ENCODE peak calls at places on chromosomes 11 and 22, in ten cellular contexts. One of them, this sample, is unnamed.

GRCh38 chr11:30016588-30017363 is at the start of gene KCNA4:
- DNase-seq in MCF 10A: no peak
- DNase-seq in dermis blood vessel endothelial cell: no peak
- DNase-seq in colonic mucosa: no peak
- DNase-seq in foreskin melanocyte: peak
- DNase-seq in ACHN: no peak
- DNase-seq in GM18507: no peak
- DNase-seq in stimulated activated CD4-positive, alpha-beta T cell treated with anti-CD3 and anti-CD28 coated beads, Interleukin-4, amount 100 ng/mL, for 48 hours: peak
- DNase-seq in Calu3: no peak
- DNase-seq in NCI-H2029: no peak
- DNase-seq in this sample: no peak

GRCh38 chr22:20093437-20093836 is 13.4 kb downstream of the DGCR8 start:
- DNase-seq in GM18507: no peak
- DNase-seq in Calu3: no peak
- DNase-seq in dermis blood vessel endothelial cell: no peak
- DNase-seq in foreskin melanocyte: no peak
- DNase-seq in colonic mucosa: no peak
- DNase-seq in stimulated activated CD4-positive, alpha-beta T cell treated with anti-CD3 and anti-CD28 coated beads, Interleukin-4, amount 100 ng/mL, for 48 hours: no peak
- DNase-seq in MCF 10A: no peak
- DNase-seq in ACHN: no peak
- DNase-seq in NCI-H2029: no peak
- DNase-seq in this sample: no peak

GRCh38 chr11:132054822-132055221 is 684.4 kb downstream of the NTM start:
- DNase-seq in stimulated activated CD4-positive, alpha-beta T cell treated with anti-CD3 and anti-CD28 coated beads, Interleukin-4, amount 100 ng/mL, for 48 hours: no peak
- DNase-seq in foreskin melanocyte: no peak
- DNase-seq in dermis blood vessel endothelial cell: no peak
- DNase-seq in Calu3: no peak
- DNase-seq in ACHN: peak
- DNase-seq in NCI-H2029: no peak
- DNase-seq in colonic mucosa: no peak
- DNase-seq in MCF 10A: no peak
- DNase-seq in GM18507: no peak
- DNase-seq in this sample: no peak

GRCh38 chr11:73308963-73309960 is 1.2 kb downstream of the ARHGEF17 start:
- DNase-seq in ACHN: peak
- DNase-seq in dermis blood vessel endothelial cell: peak
- DNase-seq in Calu3: peak
- DNase-seq in MCF 10A: peak
- DNase-seq in foreskin melanocyte: peak
- DNase-seq in GM18507: no peak
- DNase-seq in colonic mucosa: peak
- DNase-seq in stimulated activated CD4-positive, alpha-beta T cell treated with anti-CD3 and anti-CD28 coated beads, Interleukin-4, amount 100 ng/mL, for 48 hours: no peak
- DNase-seq in NCI-H2029: peak
- DNase-seq in this sample: peak

GRCh38 chr11:3786781-3787428 is 10.4 kb downstream of the NUP98 start:
- DNase-seq in Calu3: no peak
- DNase-seq in dermis blood vessel endothelial cell: peak
- DNase-seq in ACHN: no peak
- DNase-seq in stimulated activated CD4-positive, alpha-beta T cell treated with anti-CD3 and anti-CD28 coated beads, Interleukin-4, amount 100 ng/mL, for 48 hours: no peak
- DNase-seq in NCI-H2029: no peak
- DNase-seq in GM18507: no peak
- DNase-seq in colonic mucosa: no peak
- DNase-seq in MCF 10A: no peak
- DNase-seq in foreskin melanocyte: peak
- DNase-seq in this sample: no peak

GRCh38 chr11:83124631-83125424 is 32.1 kb upstream of the PCF11 start:
- DNase-seq in NCI-H2029: no peak
- DNase-seq in dermis blood vessel endothelial cell: peak
- DNase-seq in colonic mucosa: no peak
- DNase-seq in foreskin melanocyte: no peak
- DNase-seq in ACHN: no peak
- DNase-seq in Calu3: no peak
- DNase-seq in stimulated activated CD4-positive, alpha-beta T cell treated with anti-CD3 and anti-CD28 coated beads, Interleukin-4, amount 100 ng/mL, for 48 hours: no peak
- DNase-seq in GM18507: no peak
- DNase-seq in MCF 10A: no peak
- DNase-seq in this sample: peak

GRCh38 chr11:64810891-64811272 is 531 bp upstream of the MEN1 start:
- DNase-seq in colonic mucosa: peak
- DNase-seq in stimulated activated CD4-positive, alpha-beta T cell treated with anti-CD3 and anti-CD28 coated beads, Interleukin-4, amount 100 ng/mL, for 48 hours: peak
- DNase-seq in foreskin melanocyte: no peak
- DNase-seq in MCF 10A: no peak
- DNase-seq in dermis blood vessel endothelial cell: no peak
- DNase-seq in Calu3: no peak
- DNase-seq in GM18507: no peak
- DNase-seq in NCI-H2029: peak
- DNase-seq in ACHN: no peak
- DNase-seq in this sample: no peak

GRCh38 chr11:121864660-121865059 is 251.4 kb downstream of the BLID start:
- DNase-seq in NCI-H2029: no peak
- DNase-seq in colonic mucosa: no peak
- DNase-seq in ACHN: no peak
- DNase-seq in stimulated activated CD4-positive, alpha-beta T cell treated with anti-CD3 and anti-CD28 coated beads, Interleukin-4, amount 100 ng/mL, for 48 hours: no peak
- DNase-seq in GM18507: no peak
- DNase-seq in Calu3: no peak
- DNase-seq in foreskin melanocyte: no peak
- DNase-seq in MCF 10A: no peak
- DNase-seq in dermis blood vessel endothelial cell: no peak
- DNase-seq in this sample: no peak

GRCh38 chr11:66015094-66015881 is 3.5 kb downstream of the CST6 start:
- DNase-seq in Calu3: peak
- DNase-seq in dermis blood vessel endothelial cell: peak
- DNase-seq in foreskin melanocyte: no peak
- DNase-seq in ACHN: peak
- DNase-seq in MCF 10A: peak
- DNase-seq in stimulated activated CD4-positive, alpha-beta T cell treated with anti-CD3 and anti-CD28 coated beads, Interleukin-4, amount 100 ng/mL, for 48 hours: no peak
- DNase-seq in GM18507: no peak
- DNase-seq in colonic mucosa: no peak
- DNase-seq in NCI-H2029: no peak
- DNase-seq in this sample: no peak

GRCh38 chr11:77188912-77189491 is 61.0 kb downstream of the MYO7A start:
- DNase-seq in ACHN: no peak
- DNase-seq in MCF 10A: no peak
- DNase-seq in NCI-H2029: peak
- DNase-seq in colonic mucosa: peak
- DNase-seq in Calu3: no peak
- DNase-seq in dermis blood vessel endothelial cell: no peak
- DNase-seq in stimulated activated CD4-positive, alpha-beta T cell treated with anti-CD3 and anti-CD28 coated beads, Interleukin-4, amount 100 ng/mL, for 48 hours: no peak
- DNase-seq in foreskin melanocyte: no peak
- DNase-seq in GM18507: no peak
- DNase-seq in this sample: peak

GRCh38 chr11:110907629-110908028 is 195.4 kb upstream of the ARHGAP20 start:
- DNase-seq in Calu3: peak
- DNase-seq in stimulated activated CD4-positive, alpha-beta T cell treated with anti-CD3 and anti-CD28 coated beads, Interleukin-4, amount 100 ng/mL, for 48 hours: no peak
- DNase-seq in dermis blood vessel endothelial cell: no peak
- DNase-seq in NCI-H2029: peak
- DNase-seq in GM18507: no peak
- DNase-seq in MCF 10A: peak
- DNase-seq in foreskin melanocyte: no peak
- DNase-seq in ACHN: peak
- DNase-seq in colonic mucosa: peak
- DNase-seq in this sample: peak

GRCh38 chr22:37764622-37765021 is 43.1 kb upstream of the GCAT start:
- DNase-seq in dermis blood vessel endothelial cell: no peak
- DNase-seq in Calu3: no peak
- DNase-seq in MCF 10A: no peak
- DNase-seq in colonic mucosa: no peak
- DNase-seq in GM18507: no peak
- DNase-seq in NCI-H2029: no peak
- DNase-seq in foreskin melanocyte: no peak
- DNase-seq in stimulated activated CD4-positive, alpha-beta T cell treated with anti-CD3 and anti-CD28 coated beads, Interleukin-4, amount 100 ng/mL, for 48 hours: no peak
- DNase-seq in ACHN: no peak
- DNase-seq in this sample: no peak

GRCh38 chr11:122524532-122524882 is 131.0 kb upstream of the UBASH3B start:
- DNase-seq in foreskin melanocyte: no peak
- DNase-seq in dermis blood vessel endothelial cell: no peak
- DNase-seq in GM18507: no peak
- DNase-seq in colonic mucosa: no peak
- DNase-seq in MCF 10A: no peak
- DNase-seq in Calu3: no peak
- DNase-seq in NCI-H2029: no peak
- DNase-seq in stimulated activated CD4-positive, alpha-beta T cell treated with anti-CD3 and anti-CD28 coated beads, Interleukin-4, amount 100 ng/mL, for 48 hours: no peak
- DNase-seq in ACHN: no peak
- DNase-seq in this sample: no peak

GRCh38 chr22:40878937-40879336 is 17.0 kb upstream of the DNAJB7 start:
- DNase-seq in ACHN: no peak
- DNase-seq in dermis blood vessel endothelial cell: no peak
- DNase-seq in stimulated activated CD4-positive, alpha-beta T cell treated with anti-CD3 and anti-CD28 coated beads, Interleukin-4, amount 100 ng/mL, for 48 hours: no peak
- DNase-seq in colonic mucosa: no peak
- DNase-seq in GM18507: no peak
- DNase-seq in foreskin melanocyte: no peak
- DNase-seq in NCI-H2029: no peak
- DNase-seq in MCF 10A: no peak
- DNase-seq in Calu3: no peak
- DNase-seq in this sample: no peak

GRCh38 chr11:7571640-7572000 is 57.8 kb downstream of the PPFIBP2 start:
- DNase-seq in MCF 10A: peak
- DNase-seq in colonic mucosa: peak
- DNase-seq in stimulated activated CD4-positive, alpha-beta T cell treated with anti-CD3 and anti-CD28 coated beads, Interleukin-4, amount 100 ng/mL, for 48 hours: no peak
- DNase-seq in ACHN: peak
- DNase-seq in dermis blood vessel endothelial cell: peak
- DNase-seq in foreskin melanocyte: peak
- DNase-seq in Calu3: peak
- DNase-seq in NCI-H2029: peak
- DNase-seq in GM18507: no peak
- DNase-seq in this sample: peak

GRCh38 chr22:45948081-45948648 is 28.8 kb downstream of the WNT7B start:
- DNase-seq in colonic mucosa: no peak
- DNase-seq in ACHN: no peak
- DNase-seq in stimulated activated CD4-positive, alpha-beta T cell treated with anti-CD3 and anti-CD28 coated beads, Interleukin-4, amount 100 ng/mL, for 48 hours: no peak
- DNase-seq in GM18507: no peak
- DNase-seq in dermis blood vessel endothelial cell: no peak
- DNase-seq in Calu3: no peak
- DNase-seq in foreskin melanocyte: no peak
- DNase-seq in MCF 10A: no peak
- DNase-seq in NCI-H2029: no peak
- DNase-seq in this sample: no peak

GRCh38 chr22:28798810-28799124 is 1.6 kb downstream of the XBP1 start:
- DNase-seq in colonic mucosa: no peak
- DNase-seq in MCF 10A: no peak
- DNase-seq in ACHN: no peak
- DNase-seq in NCI-H2029: no peak
- DNase-seq in dermis blood vessel endothelial cell: no peak
- DNase-seq in GM18507: no peak
- DNase-seq in foreskin melanocyte: no peak
- DNase-seq in stimulated activated CD4-positive, alpha-beta T cell treated with anti-CD3 and anti-CD28 coated beads, Interleukin-4, amount 100 ng/mL, for 48 hours: no peak
- DNase-seq in Calu3: no peak
- DNase-seq in this sample: no peak

GRCh38 chr11:106101797-106102196 is 24.3 kb downstream of the AASDHPPT start:
- DNase-seq in NCI-H2029: no peak
- DNase-seq in GM18507: no peak
- DNase-seq in MCF 10A: peak
- DNase-seq in stimulated activated CD4-positive, alpha-beta T cell treated with anti-CD3 and anti-CD28 coated beads, Interleukin-4, amount 100 ng/mL, for 48 hours: no peak
- DNase-seq in dermis blood vessel endothelial cell: peak
- DNase-seq in colonic mucosa: no peak
- DNase-seq in foreskin melanocyte: no peak
- DNase-seq in Calu3: no peak
- DNase-seq in ACHN: no peak
- DNase-seq in this sample: no peak

GRCh38 chr11:33857924-33858323 is 34.0 kb downstream of the LMO2 start:
- DNase-seq in Calu3: peak
- DNase-seq in ACHN: peak
- DNase-seq in foreskin melanocyte: peak
- DNase-seq in MCF 10A: peak
- DNase-seq in colonic mucosa: peak
- DNase-seq in dermis blood vessel endothelial cell: peak
- DNase-seq in GM18507: peak
- DNase-seq in stimulated activated CD4-positive, alpha-beta T cell treated with anti-CD3 and anti-CD28 coated beads, Interleukin-4, amount 100 ng/mL, for 48 hours: peak
- DNase-seq in NCI-H2029: peak
- DNase-seq in this sample: peak

GRCh38 chr11:118537409-118537980 is 6.5 kb downstream of the TMEM25 start:
- DNase-seq in foreskin melanocyte: no peak
- DNase-seq in MCF 10A: no peak
- DNase-seq in colonic mucosa: no peak
- DNase-seq in Calu3: no peak
- DNase-seq in ACHN: no peak
- DNase-seq in NCI-H2029: no peak
- DNase-seq in dermis blood vessel endothelial cell: peak
- DNase-seq in stimulated activated CD4-positive, alpha-beta T cell treated with anti-CD3 and anti-CD28 coated beads, Interleukin-4, amount 100 ng/mL, for 48 hours: no peak
- DNase-seq in GM18507: no peak
- DNase-seq in this sample: no peak

GRCh38 chr11:7830740-7831139 is 34.0 kb upstream of the OR5P2 start:
- DNase-seq in Calu3: no peak
- DNase-seq in ACHN: no peak
- DNase-seq in GM18507: no peak
- DNase-seq in colonic mucosa: no peak
- DNase-seq in NCI-H2029: no peak
- DNase-seq in stimulated activated CD4-positive, alpha-beta T cell treated with anti-CD3 and anti-CD28 coated beads, Interleukin-4, amount 100 ng/mL, for 48 hours: no peak
- DNase-seq in foreskin melanocyte: no peak
- DNase-seq in MCF 10A: no peak
- DNase-seq in dermis blood vessel endothelial cell: no peak
- DNase-seq in this sample: no peak

GRCh38 chr11:106925245-106925644 is 93.0 kb downstream of the GUCY1A2 start:
- DNase-seq in NCI-H2029: no peak
- DNase-seq in Calu3: no peak
- DNase-seq in colonic mucosa: no peak
- DNase-seq in dermis blood vessel endothelial cell: no peak
- DNase-seq in foreskin melanocyte: no peak
- DNase-seq in GM18507: no peak
- DNase-seq in stimulated activated CD4-positive, alpha-beta T cell treated with anti-CD3 and anti-CD28 coated beads, Interleukin-4, amount 100 ng/mL, for 48 hours: no peak
- DNase-seq in ACHN: no peak
- DNase-seq in MCF 10A: no peak
- DNase-seq in this sample: no peak

GRCh38 chr11:102448869-102449224 is 3.7 kb downstream of the TMEM123 start:
- DNase-seq in Calu3: no peak
- DNase-seq in foreskin melanocyte: no peak
- DNase-seq in ACHN: no peak
- DNase-seq in GM18507: no peak
- DNase-seq in dermis blood vessel endothelial cell: peak
- DNase-seq in MCF 10A: no peak
- DNase-seq in colonic mucosa: no peak
- DNase-seq in NCI-H2029: no peak
- DNase-seq in stimulated activated CD4-positive, alpha-beta T cell treated with anti-CD3 and anti-CD28 coated beads, Interleukin-4, amount 100 ng/mL, for 48 hours: no peak
- DNase-seq in this sample: no peak

GRCh38 chr11:101466352-101466751 is 117.5 kb downstream of the TRPC6 start:
- DNase-seq in Calu3: no peak
- DNase-seq in NCI-H2029: no peak
- DNase-seq in foreskin melanocyte: no peak
- DNase-seq in dermis blood vessel endothelial cell: no peak
- DNase-seq in MCF 10A: no peak
- DNase-seq in colonic mucosa: no peak
- DNase-seq in stimulated activated CD4-positive, alpha-beta T cell treated with anti-CD3 and anti-CD28 coated beads, Interleukin-4, amount 100 ng/mL, for 48 hours: no peak
- DNase-seq in GM18507: no peak
- DNase-seq in ACHN: no peak
- DNase-seq in this sample: peak

GRCh38 chr22:46769191-46769675 is 6.8 kb downstream of the TBC1D22A start:
- DNase-seq in colonic mucosa: no peak
- DNase-seq in GM18507: no peak
- DNase-seq in dermis blood vessel endothelial cell: no peak
- DNase-seq in Calu3: no peak
- DNase-seq in NCI-H2029: peak
- DNase-seq in ACHN: no peak
- DNase-seq in stimulated activated CD4-positive, alpha-beta T cell treated with anti-CD3 and anti-CD28 coated beads, Interleukin-4, amount 100 ng/mL, for 48 hours: no peak
- DNase-seq in MCF 10A: no peak
- DNase-seq in foreskin melanocyte: no peak
- DNase-seq in this sample: no peak

GRCh38 chr22:44317886-44318637 is 5.3 kb upstream of the SHISAL1 start:
- DNase-seq in stimulated activated CD4-positive, alpha-beta T cell treated with anti-CD3 and anti-CD28 coated beads, Interleukin-4, amount 100 ng/mL, for 48 hours: no peak
- DNase-seq in Calu3: no peak
- DNase-seq in colonic mucosa: no peak
- DNase-seq in GM18507: no peak
- DNase-seq in MCF 10A: no peak
- DNase-seq in NCI-H2029: no peak
- DNase-seq in dermis blood vessel endothelial cell: no peak
- DNase-seq in foreskin melanocyte: no peak
- DNase-seq in ACHN: no peak
- DNase-seq in this sample: no peak

GRCh38 chr11:64090811-64091516 is 55.2 kb downstream of the FLRT1 start:
- DNase-seq in NCI-H2029: no peak
- DNase-seq in colonic mucosa: no peak
- DNase-seq in GM18507: no peak
- DNase-seq in MCF 10A: peak
- DNase-seq in Calu3: no peak
- DNase-seq in dermis blood vessel endothelial cell: no peak
- DNase-seq in ACHN: no peak
- DNase-seq in foreskin melanocyte: no peak
- DNase-seq in stimulated activated CD4-positive, alpha-beta T cell treated with anti-CD3 and anti-CD28 coated beads, Interleukin-4, amount 100 ng/mL, for 48 hours: no peak
- DNase-seq in this sample: no peak

GRCh38 chr11:8544807-8545206 is 49.2 kb downstream of the STK33 start:
- DNase-seq in stimulated activated CD4-positive, alpha-beta T cell treated with anti-CD3 and anti-CD28 coated beads, Interleukin-4, amount 100 ng/mL, for 48 hours: no peak
- DNase-seq in NCI-H2029: no peak
- DNase-seq in Calu3: no peak
- DNase-seq in colonic mucosa: no peak
- DNase-seq in ACHN: no peak
- DNase-seq in GM18507: no peak
- DNase-seq in foreskin melanocyte: no peak
- DNase-seq in dermis blood vessel endothelial cell: no peak
- DNase-seq in MCF 10A: no peak
- DNase-seq in this sample: no peak